ENCODE peak calls at places on chromosomes 12 and 14, in ten cellular contexts. Z is cardiac fibroblast, X is sigmoid colon, P is cardiac muscle cell, T is transverse colon, S is colonic mucosa, A is OCI-LY7, O is ascending aorta, B is PC-3, Y is neural crest cell. W is an unnamed sample.

GRCh38 chr12:14849664-14850063 is 6.3 kb upstream of the ART4 start:
- DNase-seq in Z (peak; percentile 58), X (no peak), P (no peak), T (no peak), S (no peak), A (no peak), O (no peak), B (peak; percentile 9), Y (no peak), W (no peak)

GRCh38 chr14:28807518-28807917 is 40.9 kb downstream of the FOXG1 start:
- DNase-seq in Z (no peak), X (no peak), P (no peak), T (no peak), S (no peak), A (no peak), O (no peak), B (no peak), Y (no peak), W (no peak)

GRCh38 chr12:107775093-107775721 is 703 bp downstream of the ASCL4 start:
- DNase-seq in Z (peak; percentile 2), X (no peak), P (peak; percentile 68), T (no peak), S (no peak), A (no peak), O (no peak), B (no peak), Y (peak; percentile 26), W (no peak)

GRCh38 chr12:95146767-95147166 is 70.5 kb downstream of the FGD6 start:
- DNase-seq in Z (no peak), X (no peak), P (no peak), T (no peak), S (no peak), A (no peak), O (no peak), B (no peak), Y (no peak), W (no peak)

GRCh38 chr12:14854586-14855163 is 11.3 kb upstream of the ART4 start:
- DNase-seq in Z (peak; percentile 62), X (no peak), P (no peak), T (no peak), S (no peak), A (peak; percentile 64), O (no peak), B (peak; percentile 57), Y (no peak), W (peak; percentile 17)

GRCh38 chr12:131095826-131096680 is 142.3 kb downstream of the ADGRD1 start:
- DNase-seq in Z (no peak), X (peak; percentile 15), P (no peak), T (no peak), S (no peak), A (no peak), O (no peak), B (no peak), Y (no peak), W (no peak)

GRCh38 chr14:100303179-100303578 is 3.1 kb downstream of the SLC25A29 start:
- DNase-seq in Z (peak; percentile 38), X (no peak), P (peak; percentile 42), T (no peak), S (peak; percentile 39), A (peak; percentile 25), O (no peak), B (peak; percentile 21), Y (no peak), W (peak; percentile 54)

GRCh38 chr12:113082486-113083148 is 26.1 kb downstream of the DTX1 start:
- DNase-seq in Z (no peak), X (no peak), P (no peak), T (no peak), S (no peak), A (no peak), O (no peak), B (no peak), Y (no peak), W (peak; percentile 62)

DNA sequence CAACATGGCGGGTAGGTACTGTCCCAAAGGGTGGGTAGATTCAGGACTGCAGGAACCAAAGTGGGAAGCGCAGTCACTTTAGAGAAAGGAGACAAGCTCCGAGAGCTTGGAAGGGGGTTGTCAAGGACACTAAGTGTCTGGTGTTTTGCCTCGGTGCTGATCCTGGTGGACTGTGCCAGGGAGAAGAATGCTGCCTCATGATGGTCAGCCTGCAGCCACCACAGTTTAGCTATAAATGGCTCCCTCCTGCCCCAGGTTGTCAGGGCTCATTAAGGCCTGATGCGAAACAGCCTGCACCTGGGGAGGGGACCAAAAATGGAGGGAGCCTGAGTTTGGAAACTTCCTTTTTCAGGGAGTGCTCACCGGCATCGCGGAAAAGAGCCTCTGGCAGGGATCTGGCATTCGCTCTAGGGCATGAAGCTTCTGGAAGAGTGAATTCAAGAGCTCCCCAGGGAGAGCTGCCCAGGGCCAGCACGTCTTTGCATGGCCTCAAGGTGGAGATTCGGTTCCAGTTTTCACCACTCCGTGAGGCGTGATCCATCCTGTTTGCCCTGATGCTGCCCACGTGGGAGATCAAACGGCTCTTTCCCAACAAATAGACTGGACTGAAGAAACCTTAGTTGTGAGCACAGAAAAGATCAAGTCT is 164.0 kb downstream of the FOXN3 start:
- DNase-seq in Z (no peak), X (no peak), P (peak; percentile 15), T (no peak), S (no peak), A (no peak), O (no peak), B (no peak), Y (no peak), W (no peak)
- TF ChIP-seq CTCF in Z (no peak), X (no peak), P (no peak), T (no peak), S (no peak), A (no peak), O (peak; percentile 31), B (no peak), Y (no peak), W (no peak)

DNA sequence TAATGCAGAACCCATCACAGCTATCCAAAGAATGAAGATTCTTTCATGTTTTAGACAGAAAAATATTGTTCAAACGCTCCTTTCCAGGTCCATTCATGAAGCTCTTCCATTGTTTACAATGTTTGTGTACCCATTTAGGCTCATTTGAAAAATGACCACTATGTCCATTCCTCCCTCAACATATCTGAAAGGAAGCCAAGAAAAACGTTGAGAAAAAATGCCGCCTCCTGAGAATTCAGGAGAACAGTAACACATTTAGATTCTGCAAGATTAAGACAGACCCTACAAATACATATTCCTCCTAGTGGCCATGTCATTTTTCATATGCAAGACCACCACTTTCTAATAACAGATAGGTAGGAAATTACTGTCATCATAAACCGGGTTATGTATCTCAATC is 124.4 kb downstream of the SLC25A21 start:
- DNase-seq in Z (peak; percentile 70), X (no peak), P (no peak), T (no peak), S (no peak), A (no peak), O (no peak), B (peak; percentile 14), Y (no peak), W (no peak)
- TF ChIP-seq CTCF in Z (no peak), X (no peak), P (no peak), T (no peak), S (no peak), A (no peak), O (no peak), B (no peak), Y (no peak), W (no peak)

GRCh38 chr14:106269451-106270204 is 743.2 kb downstream of the TMEM121 start:
- DNase-seq in Z (no peak), X (no peak), P (no peak), T (no peak), S (no peak), A (no peak), O (no peak), B (no peak), Y (no peak), W (no peak)

GRCh38 chr14:106269029-106269428 is 742.6 kb downstream of the TMEM121 start:
- DNase-seq in Z (no peak), X (no peak), P (no peak), T (no peak), S (no peak), A (peak; percentile 24), O (no peak), B (no peak), Y (no peak), W (no peak)

DNA sequence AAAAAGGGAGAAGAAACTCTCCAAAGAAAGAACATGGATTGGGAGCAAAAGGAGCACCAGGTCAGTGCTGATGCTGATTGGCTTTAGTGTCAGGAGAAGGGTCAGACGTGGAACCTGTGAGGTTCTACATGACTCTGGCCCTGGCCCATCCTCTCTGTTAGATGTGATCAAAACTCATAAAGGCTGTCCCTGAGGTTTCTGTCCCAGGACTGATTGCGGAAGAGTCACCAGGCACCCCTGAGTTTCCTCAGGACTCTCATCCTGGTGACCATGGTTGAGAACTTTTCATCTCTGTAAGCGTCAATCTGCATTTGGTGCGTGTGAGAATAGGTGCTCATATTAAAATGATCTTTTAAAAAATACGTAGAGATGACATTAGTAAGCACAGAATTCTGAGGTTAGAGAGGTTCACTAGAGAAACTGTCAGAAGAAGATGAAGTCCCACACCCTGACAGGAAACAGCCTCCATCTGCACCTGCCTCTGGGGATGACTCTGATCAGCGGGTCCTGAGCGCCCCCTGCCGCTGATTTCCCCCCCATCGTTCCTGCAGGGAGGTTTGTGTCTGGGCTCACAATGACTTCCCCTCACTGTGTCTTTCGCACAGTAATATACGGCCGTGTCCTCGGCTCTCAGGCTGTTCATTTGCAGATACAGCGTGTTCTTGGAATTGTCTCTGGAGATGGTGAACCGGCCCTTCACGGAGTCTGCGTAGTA is 741.8 kb downstream of the TMEM121 start:
- DNase-seq in Z (no peak), X (no peak), P (no peak), T (peak; percentile 48), S (peak; percentile 45), A (peak; percentile 88), O (no peak), B (no peak), Y (no peak), W (peak; percentile 20)
- TF ChIP-seq CTCF in Z (no peak), X (no peak), P (no peak), T (no peak), S (no peak), A (peak; percentile 91), O (no peak), B (no peak), Y (no peak), W (no peak)

GRCh38 chr14:95994593-95994928 is 44.6 kb upstream of the C14orf132 start:
- DNase-seq in Z (no peak), X (no peak), P (no peak), T (no peak), S (no peak), A (no peak), O (no peak), B (no peak), Y (no peak), W (no peak)

GRCh38 chr14:95993768-95994592 is 45.2 kb upstream of the C14orf132 start:
- DNase-seq in Z (peak; percentile 67), X (no peak), P (peak; percentile 79), T (no peak), S (peak; percentile 21), A (peak; percentile 80), O (no peak), B (peak; percentile 49), Y (peak; percentile 25), W (peak; percentile 43)

GRCh38 chr14:96001866-96002510 is 37.2 kb upstream of the C14orf132 start:
- DNase-seq in Z (peak; percentile 6), X (no peak), P (no peak), T (no peak), S (no peak), A (no peak), O (no peak), B (no peak), Y (no peak), W (no peak)

GRCh38 chr14:96002511-96002884 is 36.7 kb upstream of the C14orf132 start:
- DNase-seq in Z (no peak), X (no peak), P (no peak), T (no peak), S (no peak), A (no peak), O (no peak), B (no peak), Y (no peak), W (no peak)

DNA sequence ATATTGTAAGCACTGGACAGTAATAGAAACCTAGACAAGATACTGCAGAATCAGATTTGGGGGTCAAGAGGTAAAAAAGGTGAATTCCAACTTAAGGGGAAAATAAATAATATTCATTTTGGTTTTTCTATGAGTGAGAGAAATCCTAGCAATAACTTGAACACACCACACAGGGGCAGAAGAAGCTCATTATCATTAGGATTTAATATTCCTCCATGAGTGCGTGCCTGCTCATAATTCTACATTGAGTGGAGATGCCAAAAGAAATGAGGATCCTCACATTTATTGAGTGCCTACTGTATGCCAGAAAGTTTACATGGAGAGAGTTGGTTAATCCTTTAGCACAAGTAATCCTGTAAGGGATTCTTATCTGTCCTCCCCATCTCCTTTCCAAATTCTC is 40.5 kb upstream of the C14orf132 start:
- DNase-seq in Z (peak; percentile 53), X (no peak), P (peak; percentile 14), T (no peak), S (no peak), A (peak; percentile 10), O (no peak), B (peak; percentile 33), Y (no peak), W (no peak)
- TF ChIP-seq CTCF in Z (peak; percentile 25), X (peak; percentile 38), P (peak; percentile 47), T (no peak), S (no peak), A (peak; percentile 54), O (peak; percentile 22), B (peak; percentile 44), Y (peak; percentile 66), W (no peak)

W was measured in GM10248.